ENCODE peak calls at places on chromosomes 12 and 14, in five cellular contexts. M is AG09309, U is adrenal gland, K is psoas muscle, Q is fibroblast of the aortic adventitia. L is an unnamed sample.

GRCh38 chr12:10967409-10967808 is 19.3 kb downstream of the TAS2R50 start:
- DNase-seq in M (peak; percentile 59), U (no peak), Q (peak; percentile 69), K (no peak), L (no peak)

GRCh38 chr14:35347323-35348043 is 55.3 kb downstream of the PSMA6 start:
- DNase-seq in M (no peak), U (no peak), K (no peak), Q (no peak), L (no peak)

GRCh38 chr14:76710093-76711010 is 50.9 kb upstream of the VASH1 start:
- DNase-seq in M (no peak), U (peak; percentile 53), Q (peak; percentile 70), K (no peak), L (peak; percentile 19)

GRCh38 chr14:93219103-93219726 is 12.2 kb downstream of the UBR7 start:
- DNase-seq in K (no peak), U (peak; percentile 31), M (no peak), Q (peak; percentile 73), L (peak; percentile 46)

GRCh38 chr12:3972576-3972975 is 99.4 kb upstream of the PARP11 start:
- DNase-seq in K (no peak), M (no peak), U (no peak), Q (no peak), L (no peak)

GRCh38 chr14:93239869-93240677 is 33.0 kb downstream of the UBR7 start:
- DNase-seq in U (no peak), K (no peak), M (peak; percentile 7), Q (peak; percentile 22), L (peak; percentile 56)

GRCh38 chr12:51751657-51752056 is 96.9 kb downstream of the FIGNL2 start:
- DNase-seq in Q (peak; percentile 37), U (no peak), M (no peak), K (no peak), L (no peak)

GRCh38 chr12:3199551-3200031 is 122.4 kb downstream of the TSPAN9 start:
- DNase-seq in M (no peak), K (no peak), Q (peak; percentile 8), U (no peak), L (peak; percentile 47)

GRCh38 chr12:43336962-43337555 is 214.9 kb downstream of the ADAMTS20 start:
- DNase-seq in K (no peak), Q (peak; percentile 70), U (no peak), M (no peak), L (no peak)

GRCh38 chr14:74955229-74955999 is at the start of gene PGF:
- DNase-seq in K (peak; percentile 73), M (no peak), Q (no peak), U (peak; percentile 75), L (no peak)

GRCh38 chr12:102064476-102064875 is 2.7 kb upstream of the WASHC3 start:
- DNase-seq in K (no peak), U (no peak), M (no peak), Q (no peak), L (no peak)

GRCh38 chr12:4914720-4915119 is 5.0 kb downstream of the KCNA1 start:
- DNase-seq in Q (no peak), U (no peak), K (no peak), M (no peak), L (no peak)

GRCh38 chr12:127401005-127401404 is 866.0 kb upstream of the TMEM132C start:
- DNase-seq in K (no peak), M (no peak), Q (peak; percentile 44), U (no peak), L (peak; percentile 11)

GRCh38 chr12:108826115-108826806 is 31.1 kb downstream of the SSH1 start:
- DNase-seq in M (peak; percentile 95), K (peak; percentile 72), Q (peak; percentile 96), U (peak; percentile 63), L (peak; percentile 96)
- H3K4me3 ChIP-seq in M (peak overlapping the region; percentile 3), K (peak overlapping the region; percentile 35), Q (peak overlapping the region; percentile 46), U (peak overlapping the region; percentile 10), L (peak overlapping the region; percentile 26)

GRCh38 chr14:102498678-102499265 is 10.8 kb downstream of the ANKRD9 start:
- DNase-seq in M (no peak), K (no peak), U (no peak), Q (no peak), L (no peak)
- TF ChIP-seq CTCF in M (no peak), K (no peak), U (no peak), Q (no peak), L (no peak)

GRCh38 chr14:24117179-24117578 is 2.4 kb upstream of the NRL start:
- DNase-seq in K (no peak), Q (no peak), U (no peak), M (no peak), L (no peak)

GRCh38 chr14:24116111-24116809 is 1.5 kb upstream of the NRL start:
- DNase-seq in U (no peak), K (no peak), M (no peak), Q (no peak), L (no peak)

GRCh38 chr14:24113801-24114535 is 609 bp upstream of the DCAF11 start:
- DNase-seq in M (peak; percentile 58), K (peak; percentile 91), U (peak; percentile 91), Q (no peak), L (peak; percentile 86)

GRCh38 chr14:24114536-24115450 is at the start of the genes DCAF11 and NRL:
- DNase-seq in K (peak; percentile 98), Q (peak; percentile 100), U (peak; percentile 99), M (peak; percentile 99), L (peak; percentile 99)

GRCh38 chr14:24115451-24116110 is 832 bp upstream of the NRL start:
- DNase-seq in Q (no peak), M (no peak), U (no peak), K (no peak), L (no peak)
- H3K4me3 ChIP-seq in Q (peak overlapping the region; percentile 91), M (peak overlapping the region; percentile 79), U (peak overlapping the region; percentile 81), K (peak overlapping the region; percentile 80), L (peak overlapping the region; percentile 63)

GRCh38 chr14:64478634-64479250 is 13.4 kb downstream of the AKAP5 start:
- DNase-seq in U (no peak), K (no peak), M (no peak), Q (peak; percentile 58), L (peak; percentile 9)
- TF ChIP-seq CTCF in U (no peak), K (peak; percentile 32), M (no peak), Q (peak; percentile 33), L (peak; percentile 22)

GRCh38 chr14:65228436-65228835 is 126.1 kb upstream of the MAX start:
- DNase-seq in K (no peak), M (no peak), U (no peak), Q (no peak), L (no peak)

GRCh38 chr14:65224799-65225198 is 122.5 kb upstream of the MAX start:
- DNase-seq in K (no peak), Q (peak; percentile 57), U (no peak), M (no peak), L (no peak)

GRCh38 chr14:65228956-65229355 is 126.6 kb upstream of the MAX start:
- DNase-seq in U (no peak), K (no peak), M (no peak), Q (no peak), L (no peak)

GRCh38 chr14:65225299-65226159 is 123.2 kb upstream of the MAX start:
- DNase-seq in Q (no peak), U (no peak), K (no peak), M (no peak), L (no peak)

DNA sequence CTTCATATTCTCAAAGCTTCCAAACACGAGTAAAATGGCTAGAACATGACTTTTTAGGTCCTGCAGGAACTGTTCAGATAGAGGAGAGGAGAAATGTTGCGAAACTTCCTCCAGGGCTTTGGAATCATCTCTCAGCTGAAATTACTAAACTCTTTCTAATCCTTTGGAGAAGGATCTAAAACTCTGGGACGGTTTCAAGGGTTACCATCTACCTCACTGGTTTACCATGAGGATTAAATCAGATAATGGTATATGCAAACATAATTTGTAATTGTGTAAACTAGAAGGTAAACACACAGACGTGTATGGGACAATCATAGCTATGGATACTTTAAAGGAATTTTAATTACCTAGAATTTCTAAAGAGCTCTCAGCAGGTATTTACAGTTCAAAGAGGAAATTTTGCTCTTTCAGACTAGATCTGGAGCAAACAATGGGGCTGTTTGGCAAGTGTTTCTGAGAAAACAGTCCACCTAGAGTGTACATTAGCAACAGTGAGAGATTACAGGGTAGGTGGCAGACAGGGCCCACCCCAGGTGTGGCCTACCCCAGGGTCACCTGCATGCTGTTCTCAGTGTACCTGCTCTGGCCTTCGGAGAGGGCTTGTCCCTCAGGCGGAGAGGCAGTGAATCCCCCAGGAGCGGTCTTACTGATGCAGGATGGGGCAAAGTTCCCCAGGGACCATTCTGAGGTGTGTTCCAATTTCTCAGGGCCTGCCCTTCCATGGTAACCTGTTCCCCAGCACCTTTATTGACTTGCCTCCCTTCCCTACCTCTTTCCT is 124.7 kb upstream of the MAX start:
- DNase-seq in M (no peak), U (no peak), Q (peak; percentile 81), K (no peak), L (no peak)
- H3K4me3 ChIP-seq in M (no peak overlapping the region), U (no peak overlapping the region), Q (no peak overlapping the region), K (no peak overlapping the region), L (no peak overlapping the region)

DNA sequence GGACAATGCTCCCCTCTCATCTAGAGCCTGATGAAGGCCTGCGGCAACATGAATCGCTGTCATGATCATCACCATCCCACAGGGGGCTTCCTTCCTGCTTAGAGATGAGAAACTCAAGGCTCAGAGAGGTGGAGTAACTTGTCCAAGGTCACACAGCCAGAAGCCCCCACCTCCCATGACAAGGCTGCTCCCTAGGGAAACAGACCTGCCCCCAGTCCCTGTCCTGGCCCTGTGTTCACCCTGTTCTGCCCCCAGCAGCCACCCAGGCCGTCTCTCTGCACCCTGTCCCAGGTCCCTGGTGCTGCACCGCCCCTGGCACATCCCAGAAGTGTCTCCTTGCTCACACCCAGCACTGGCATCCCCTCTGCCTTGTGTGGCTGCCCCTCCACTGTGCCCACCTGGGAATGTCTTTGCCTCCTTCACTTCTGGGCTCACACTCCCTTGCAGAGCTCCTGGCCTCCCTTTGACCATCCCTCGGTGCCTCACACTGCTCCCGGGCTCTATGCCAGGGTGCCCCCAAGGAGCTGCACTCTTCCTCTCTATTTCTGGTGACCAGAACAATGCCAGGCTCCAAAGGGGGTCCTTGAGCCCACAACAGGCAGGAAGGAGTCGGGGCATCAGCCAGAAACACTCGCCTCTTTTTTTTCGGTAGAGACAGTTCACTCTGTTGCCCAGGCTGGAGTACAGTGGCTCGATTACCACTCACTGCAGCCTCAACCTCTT is 70.5 kb downstream of the BCL11B start:
- DNase-seq in U (no peak), Q (no peak), K (no peak), M (no peak), L (no peak)
- TF ChIP-seq CTCF in U (no peak), Q (no peak), K (no peak), M (no peak), L (no peak)

L was measured in brain microvascular endothelial cell.